ENCODE peak calls at places on chromosomes 4 and X, in ten cellular contexts. P is Caco-2, B is cardiac muscle cell, O is left ventricle myocardium inferior, G is ascending aorta, C is uterus, N is neuronal stem cell, R is GM23248, X is transverse colon, K is upper lobe of right lung. V is an unnamed sample.
A peak's percentile ranks its signal among the peaks of the same experiment; 100 is the strongest.

GRCh38 chr4:25144870-25145481 is 15.3 kb downstream of the SEPSECS start:
- DNase-seq in G (no peak), N (no peak), O (no peak), R (peak; percentile 48), X (no peak), K (no peak), P (no peak), B (peak; percentile 32), C (no peak), V (no peak)

GRCh38 chrX:68588653-68589371 is 58.7 kb upstream of the STARD8 start:
- DNase-seq in X (no peak), C (no peak), P (no peak), R (peak; percentile 8), G (no peak), K (no peak), N (no peak), B (no peak), O (no peak), V (no peak)

GRCh38 chr4:21900211-21900610 is 48.4 kb downstream of the KCNIP4 start:
- DNase-seq in X (no peak), P (no peak), N (no peak), K (no peak), G (no peak), R (peak; percentile 57), C (no peak), O (no peak), B (no peak), V (no peak)

GRCh38 chr4:76307670-76308014 is 1.1 kb downstream of the STBD1 start:
- DNase-seq in N (no peak), B (peak; percentile 46), O (peak; percentile 51), K (no peak), P (no peak), C (no peak), R (peak; percentile 26), X (peak; percentile 57), G (no peak), V (no peak)

GRCh38 chr4:106898621-106899230 is 137.4 kb downstream of the DKK2 start:
- DNase-seq in N (peak; percentile 50), C (no peak), P (peak; percentile 38), K (no peak), X (peak; percentile 12), B (peak; percentile 81), G (no peak), O (no peak), R (peak; percentile 84), V (no peak)

GRCh38 chr4:61985426-61985825 is 785.3 kb downstream of the ADGRL3 start:
- DNase-seq in X (no peak), G (no peak), B (no peak), N (no peak), C (no peak), R (no peak), K (no peak), O (no peak), P (no peak), V (no peak)

GRCh38 chr4:130995988-130996387 is 1900.0 kb downstream of the C4orf33 start:
- DNase-seq in B (no peak), P (no peak), K (no peak), R (no peak), C (no peak), N (no peak), X (no peak), G (no peak), O (no peak), V (no peak)

GRCh38 chr4:24240655-24241054 is 343.7 kb downstream of the DHX15 start:
- DNase-seq in P (no peak), B (peak; percentile 13), X (no peak), K (no peak), R (no peak), C (no peak), O (no peak), N (no peak), G (no peak), V (no peak)

GRCh38 chr4:4658051-4658450 is 116.2 kb upstream of the STX18 start:
- DNase-seq in R (no peak), P (no peak), B (no peak), N (no peak), C (no peak), O (no peak), X (no peak), G (no peak), K (no peak), V (no peak)

GRCh38 chr4:26356067-26356466 is 35.3 kb downstream of the RBPJ start:
- DNase-seq in G (no peak), C (no peak), R (peak; percentile 49), X (no peak), P (no peak), B (peak; percentile 61), N (no peak), K (no peak), O (no peak), V (no peak)

GRCh38 chr4:133865606-133866327 is 335.8 kb downstream of the PABPC4L start:
- DNase-seq in G (no peak), B (peak; percentile 17), X (no peak), K (no peak), C (no peak), O (no peak), N (peak; percentile 14), R (peak; percentile 92), P (no peak), V (no peak)

GRCh38 chr4:88737304-88738015 is 39.8 kb upstream of the NAP1L5 start:
- DNase-seq in P (peak; percentile 50), O (no peak), B (no peak), R (no peak), C (peak; percentile 78), K (no peak), X (peak; percentile 20), G (no peak), N (no peak), V (no peak)

GRCh38 chr4:78556655-78557054 is 5.1 kb downstream of the ANXA3 start:
- DNase-seq in C (no peak), G (no peak), X (no peak), O (no peak), K (no peak), R (no peak), P (no peak), N (no peak), B (no peak), V (no peak)

GRCh38 chrX:53686151-53686885 is at the start of gene HUWE1:
- DNase-seq in R (peak; percentile 81), B (peak; percentile 82), P (peak; percentile 81), C (peak; percentile 77), K (peak; percentile 90), X (peak; percentile 84), G (peak; percentile 85), N (peak; percentile 79), O (peak; percentile 78), V (peak; percentile 72)

GRCh38 chr4:17535242-17535641 is 20.3 kb downstream of the CLRN2 start:
- DNase-seq in K (no peak), G (no peak), O (no peak), P (no peak), N (no peak), B (no peak), X (no peak), C (no peak), R (no peak), V (no peak)

GRCh38 chr4:102778720-102779119 is 18.0 kb upstream of the MANBA start:
- DNase-seq in C (no peak), O (no peak), B (peak; percentile 5), K (no peak), N (no peak), R (no peak), G (no peak), P (peak; percentile 43), X (peak; percentile 64), V (no peak)

GRCh38 chr4:20043992-20044391 is 207.7 kb upstream of the SLIT2 start:
- DNase-seq in N (no peak), C (no peak), G (no peak), B (no peak), X (no peak), P (no peak), R (no peak), O (no peak), K (no peak), V (no peak)

GRCh38 chr4:178028481-178028880 is 586.2 kb upstream of the AGA start:
- DNase-seq in K (no peak), N (no peak), G (no peak), C (no peak), X (no peak), P (no peak), B (no peak), O (no peak), R (no peak), V (no peak)

GRCh38 chr4:25965629-25966028 is 51.6 kb downstream of the SMIM20 start:
- DNase-seq in B (no peak), P (no peak), O (no peak), G (no peak), N (no peak), X (no peak), K (no peak), R (no peak), C (no peak), V (no peak)

DNA sequence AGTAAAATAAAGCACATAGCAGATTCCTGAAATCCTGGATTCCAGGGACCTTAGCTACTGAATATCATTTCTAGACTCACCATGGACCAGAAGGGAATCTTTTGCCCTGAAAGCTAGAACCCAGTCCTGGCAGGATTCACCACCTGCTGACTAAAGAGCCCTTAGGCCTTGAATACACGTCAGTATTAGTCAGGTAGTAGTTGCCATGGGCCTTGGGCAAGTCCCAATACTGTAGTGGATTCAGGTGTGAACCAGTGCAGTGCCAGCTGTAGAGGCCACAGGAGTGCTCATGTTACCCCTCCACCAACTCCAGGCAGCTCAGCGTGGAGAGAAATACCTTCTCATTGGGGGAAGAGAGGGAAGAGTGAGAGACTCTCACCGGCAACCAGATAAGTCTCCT is 64.1 kb upstream of the UBQLN2 start:
- DNase-seq in O (no peak), R (no peak), N (no peak), B (no peak), K (no peak), P (no peak), C (no peak), G (no peak), X (no peak), V (no peak)
- H3K9me3 ChIP-seq in O (no peaks in the 10 kb centered on the region), R (no peaks in the 10 kb centered on the region), N (no peaks in the 10 kb centered on the region), B (no peaks in the 10 kb centered on the region), K (no peaks in the 10 kb centered on the region), P (no peaks in the 10 kb centered on the region), C (no peaks in the 10 kb centered on the region), G (peaks cover 2% of the 10 kb centered on the region), X (no peaks in the 10 kb centered on the region), V (no peaks in the 10 kb centered on the region)

GRCh38 chr4:47513493-47513892 is 28.4 kb downstream of the ATP10D start:
- DNase-seq in B (no peak), P (no peak), R (no peak), O (no peak), C (no peak), G (no peak), N (no peak), K (no peak), X (no peak), V (no peak)
- H3K27me3 ChIP-seq in B (no peaks in the 10 kb centered on the region), P (no peaks in the 10 kb centered on the region), R (no peaks in the 10 kb centered on the region), O (no peaks in the 10 kb centered on the region), C (no peaks in the 10 kb centered on the region), G (no peaks in the 10 kb centered on the region), N (no peaks in the 10 kb centered on the region), K (no peaks in the 10 kb centered on the region), X (no peaks in the 10 kb centered on the region), V (no peaks in the 10 kb centered on the region)

GRCh38 chrX:7115557-7115956 is 32.0 kb upstream of the STS start:
- DNase-seq in G (no peak), P (no peak), O (peak; percentile 41), B (no peak), N (no peak), K (no peak), X (no peak), R (no peak), C (no peak), V (no peak)
- H3K9me3 ChIP-seq in G (peaks cover 5% of the 10 kb centered on the region), P (no peaks in the 10 kb centered on the region), O (no peaks in the 10 kb centered on the region), B (no peaks in the 10 kb centered on the region), N (no peaks in the 10 kb centered on the region), K (no peaks in the 10 kb centered on the region), X (no peaks in the 10 kb centered on the region), R (no peaks in the 10 kb centered on the region), C (peaks cover 6% of the 10 kb centered on the region), V (no peaks in the 10 kb centered on the region)

GRCh38 chrX:99117011-99117410 is 1293.1 kb downstream of the PCDH19 start:
- DNase-seq in B (no peak), C (no peak), N (no peak), R (no peak), P (no peak), K (no peak), X (no peak), O (no peak), G (no peak), V (no peak)
- H3K27me3 ChIP-seq in B (no peaks in the 10 kb centered on the region), C (no peaks in the 10 kb centered on the region), N (no peaks in the 10 kb centered on the region), R (no peaks in the 10 kb centered on the region), P (no peaks in the 10 kb centered on the region), K (no peaks in the 10 kb centered on the region), X (no peaks in the 10 kb centered on the region), O (no peaks in the 10 kb centered on the region), G (no peaks in the 10 kb centered on the region), V (no peaks in the 10 kb centered on the region)

V was measured in CD8-positive, alpha-beta memory T cell.